ENCODE peak calls at places on chromosomes 12 and 14, in ten cellular contexts. W, Q, Y, T, P, F, V, H, O and E are unnamed samples.
A peak's percentile ranks its signal among the peaks of the same experiment; 100 is the strongest.

GRCh38 chr12:19681007-19681406 is 241.7 kb downstream of the AEBP2 start:
- DNase-seq in W (no peak), Q (no peak), Y (no peak), T (no peak), P (no peak), F (no peak), V (no peak), H (no peak), O (no peak), E (no peak)

GRCh38 chr12:124304314-124304790 is 9.5 kb downstream of the RFLNA start:
- DNase-seq in W (no peak), Q (no peak), Y (no peak), T (no peak), P (no peak), F (peak; percentile 41), V (no peak), H (no peak), O (no peak), E (peak; percentile 55)

GRCh38 chr14:68685419-68686211 is 107.3 kb downstream of the ZFP36L1 start:
- DNase-seq in W (no peak), Q (no peak), Y (peak; percentile 54), T (peak; percentile 67), P (peak; percentile 84), F (no peak), V (no peak), H (no peak), O (no peak), E (no peak)

GRCh38 chr12:123531091-123531490 is 2.4 kb downstream of the RILPL1 start:
- DNase-seq in W (peak; percentile 52), Q (no peak), Y (peak; percentile 52), T (no peak), P (no peak), F (no peak), V (no peak), H (peak; percentile 29), O (no peak), E (peak; percentile 22)

GRCh38 chr14:56501909-56502530 is 77.6 kb upstream of the TMEM260 start:
- DNase-seq in W (no peak), Q (no peak), Y (no peak), T (no peak), P (no peak), F (no peak), V (no peak), H (no peak), O (no peak), E (no peak)

GRCh38 chr14:50062438-50063039 is 53.8 kb downstream of the VCPKMT start:
- DNase-seq in W (no peak), Q (no peak), Y (peak; percentile 86), T (peak; percentile 67), P (peak; percentile 83), F (no peak), V (peak; percentile 76), H (no peak), O (no peak), E (no peak)

GRCh38 chr12:107362960-107363359 is 269.6 kb upstream of the CRY1 start:
- DNase-seq in W (no peak), Q (no peak), Y (no peak), T (no peak), P (no peak), F (no peak), V (no peak), H (no peak), O (no peak), E (no peak)

GRCh38 chr14:99537399-99537798 is 56.2 kb downstream of the CCNK start:
- DNase-seq in W (peak; percentile 41), Q (peak; percentile 62), Y (peak; percentile 84), T (peak; percentile 84), P (peak; percentile 83), F (no peak), V (peak; percentile 56), H (no peak), O (peak; percentile 47), E (no peak)

GRCh38 chr12:40768125-40768864 is 76.1 kb downstream of the CNTN1 start:
- DNase-seq in W (no peak), Q (no peak), Y (no peak), T (no peak), P (no peak), F (no peak), V (no peak), H (no peak), O (no peak), E (no peak)

GRCh38 chr14:60632777-60633176 is 16.5 kb downstream of the SIX1 start:
- DNase-seq in W (no peak), Q (no peak), Y (no peak), T (no peak), P (no peak), F (no peak), V (no peak), H (no peak), O (no peak), E (no peak)

GRCh38 chr12:123889848-123890535 is 82.6 kb downstream of the CCDC92 start:
- DNase-seq in W (no peak), Q (no peak), Y (no peak), T (no peak), P (no peak), F (no peak), V (no peak), H (no peak), O (no peak), E (no peak)

GRCh38 chr12:6277982-6278438 is 32.5 kb upstream of the PLEKHG6 start:
- DNase-seq in W (peak; percentile 21), Q (no peak), Y (peak; percentile 48), T (no peak), P (no peak), F (peak; percentile 83), V (no peak), H (peak; percentile 73), O (no peak), E (peak; percentile 88)
- H3K4me3 ChIP-seq in W (peak overlapping the region; percentile 69), Q (peak overlapping the region; percentile 37), Y (no peak overlapping the region), T (peak overlapping the region; percentile 46), P (peak overlapping the region; percentile 56), F (peak overlapping the region; percentile 54), V (peak overlapping the region; percentile 28), H (no peak overlapping the region), O (peak overlapping the region; percentile 31), E (peak overlapping the region; percentile 56)

GRCh38 chr12:54136844-54137580 is 51.8 kb downstream of the SMUG1 start:
- DNase-seq in W (no peak), Q (no peak), Y (no peak), T (peak; percentile 76), P (no peak), F (no peak), V (peak; percentile 46), H (no peak), O (no peak), E (peak; percentile 4)
- TF ChIP-seq CTCF in W (no peak), Q (no peak), Y (no peak), T (peak; percentile 50), P (no peak), F (no peak), V (peak; percentile 10), H (no peak), O (no peak), E (no peak)

GRCh38 chr12:62469704-62470103 is 3.1 kb downstream of the MON2 start:
- DNase-seq in W (no peak), Q (no peak), Y (no peak), T (no peak), P (no peak), F (no peak), V (no peak), H (no peak), O (no peak), E (no peak)
- H3K4me3 ChIP-seq in W (no peak overlapping the region), Q (no peak overlapping the region), Y (no peak overlapping the region), T (no peak overlapping the region), P (no peak overlapping the region), F (no peak overlapping the region), V (no peak overlapping the region), H (no peak overlapping the region), O (no peak overlapping the region), E (no peak overlapping the region)

GRCh38 chr12:77324763-77325468 is 259.5 kb upstream of the E2F7 start:
- DNase-seq in W (peak; percentile 76), Q (no peak), Y (peak; percentile 47), T (peak; percentile 61), P (peak; percentile 61), F (peak; percentile 72), V (peak; percentile 68), H (peak; percentile 63), O (peak; percentile 80), E (peak; percentile 82)
- TF ChIP-seq CTCF in W (peak; percentile 61), Q (peak; percentile 49), Y (no peak), T (peak; percentile 51), P (peak; percentile 65), F (peak; percentile 50), V (peak; percentile 51), H (peak; percentile 26), O (no peak), E (peak; percentile 60)